ENCODE peak calls at places on chromosomes 4 and X, in five cellular contexts. Z is H9, D is IMR-90, T is mesenchymal stem cell, E is H1. H is an unnamed sample. For H3K4me1, the result is how much of the 10 kb centered on the place peaks cover.

GRCh38 chrX:123088331-123088730 is 95.7 kb upstream of the GRIA3 start:
- DNase-seq in Z (no peak), D (no peak), T (no peak), E (no peak), H (no peak)

GRCh38 chrX:81120936-81121351 is 80.8 kb downstream of the HMGN5 start:
- DNase-seq in Z (peak), D (peak), T (peak), E (peak), H (no peak)

GRCh38 chrX:43333543-43333942 is 322.6 kb upstream of the MAOA start:
- DNase-seq in Z (no peak), D (no peak), T (no peak), E (no peak), H (no peak)

GRCh38 chr4:184942447-184943425 is 75.6 kb upstream of the HELT start:
- DNase-seq in Z (no peak), D (no peak), T (no peak), E (peak), H (no peak)

GRCh38 chrX:119502727-119503483 is 34.7 kb downstream of the SLC25A5 start:
- DNase-seq in Z (peak), D (peak), T (peak), E (no peak), H (no peak)

GRCh38 chr4:86664959-86665358 is 70.8 kb downstream of the PTPN13 start:
- DNase-seq in Z (no peak), D (peak), T (peak), E (no peak), H (no peak)

GRCh38 chr4:173181769-173182374 is 13.3 kb downstream of the GALNT7 start:
- DNase-seq in Z (no peak), D (peak), T (peak), E (no peak), H (no peak)

GRCh38 chr4:141473952-141474351 is 162.4 kb upstream of the IL15 start:
- DNase-seq in Z (no peak), D (peak), T (no peak), E (no peak), H (no peak)

GRCh38 chr4:39320381-39321115 is 45.6 kb downstream of the RFC1 start:
- DNase-seq in Z (no peak), D (peak), T (peak), E (no peak), H (no peak)

GRCh38 chr4:61805979-61806378 is 605.9 kb downstream of the ADGRL3 start:
- DNase-seq in Z (no peak), D (no peak), T (no peak), E (no peak), H (no peak)

GRCh38 chr4:78747328-78747946 is 28.7 kb upstream of the BMP2K start:
- DNase-seq in Z (no peak), D (peak), T (no peak), E (no peak), H (no peak)

GRCh38 chr4:8774071-8774470 is 97.6 kb downstream of the HMX1 start:
- DNase-seq in Z (no peak), D (no peak), T (no peak), E (no peak), H (no peak)

GRCh38 chrX:148661035-148661434 is 160.6 kb downstream of the AFF2 start:
- DNase-seq in Z (no peak), D (no peak), T (no peak), E (no peak), H (no peak)

GRCh38 chrX:9337056-9337455 is 127.8 kb upstream of the TBL1X start:
- DNase-seq in Z (no peak), D (peak), T (peak), E (no peak), H (no peak)

GRCh38 chr4:138405439-138405838 is 163.3 kb upstream of the SLC7A11 start:
- DNase-seq in Z (no peak), D (peak), T (peak), E (no peak), H (no peak)

GRCh38 chrX:56733459-56734046 is 4.5 kb downstream of the NBDY start:
- DNase-seq in Z (no peak), D (peak), T (peak), E (peak), H (peak)

GRCh38 chr4:78560296-78560963 is 8.9 kb downstream of the ANXA3 start:
- DNase-seq in Z (no peak), D (peak), T (peak), E (no peak), H (peak)

GRCh38 chr4:22410645-22411247 is 105.1 kb downstream of the ADGRA3 start:
- DNase-seq in Z (no peak), D (peak), T (peak), E (no peak), H (no peak)
- H3K4me1 ChIP-seq in Z (under half), D (under half), T (under half), E (under half), H (under half)

DNA sequence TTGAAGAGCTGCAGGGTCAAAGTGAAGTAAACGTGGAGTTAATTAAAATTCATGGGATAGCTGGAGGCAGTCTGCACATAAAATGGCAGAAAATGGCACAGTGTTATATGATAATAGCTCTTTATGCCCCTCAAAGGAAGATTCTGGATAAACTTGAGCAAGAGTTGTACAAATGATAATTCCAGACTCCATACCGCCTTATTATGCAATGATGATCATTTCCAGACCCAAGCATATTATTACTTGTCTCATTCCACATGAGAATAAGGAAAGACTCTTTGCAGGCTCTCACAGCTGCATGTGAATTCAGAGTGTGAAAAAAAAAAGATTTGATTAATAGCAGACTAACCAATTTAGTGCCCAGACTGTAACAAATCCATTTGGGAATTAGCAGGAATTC is 105.4 kb downstream of the STK32B start:
- DNase-seq in Z (no peak), D (no peak), T (no peak), E (no peak), H (no peak)
- H3K18ac ChIP-seq in Z (no peak), D (no peak), T (no peak), E (no peak), H (no peak)

DNA sequence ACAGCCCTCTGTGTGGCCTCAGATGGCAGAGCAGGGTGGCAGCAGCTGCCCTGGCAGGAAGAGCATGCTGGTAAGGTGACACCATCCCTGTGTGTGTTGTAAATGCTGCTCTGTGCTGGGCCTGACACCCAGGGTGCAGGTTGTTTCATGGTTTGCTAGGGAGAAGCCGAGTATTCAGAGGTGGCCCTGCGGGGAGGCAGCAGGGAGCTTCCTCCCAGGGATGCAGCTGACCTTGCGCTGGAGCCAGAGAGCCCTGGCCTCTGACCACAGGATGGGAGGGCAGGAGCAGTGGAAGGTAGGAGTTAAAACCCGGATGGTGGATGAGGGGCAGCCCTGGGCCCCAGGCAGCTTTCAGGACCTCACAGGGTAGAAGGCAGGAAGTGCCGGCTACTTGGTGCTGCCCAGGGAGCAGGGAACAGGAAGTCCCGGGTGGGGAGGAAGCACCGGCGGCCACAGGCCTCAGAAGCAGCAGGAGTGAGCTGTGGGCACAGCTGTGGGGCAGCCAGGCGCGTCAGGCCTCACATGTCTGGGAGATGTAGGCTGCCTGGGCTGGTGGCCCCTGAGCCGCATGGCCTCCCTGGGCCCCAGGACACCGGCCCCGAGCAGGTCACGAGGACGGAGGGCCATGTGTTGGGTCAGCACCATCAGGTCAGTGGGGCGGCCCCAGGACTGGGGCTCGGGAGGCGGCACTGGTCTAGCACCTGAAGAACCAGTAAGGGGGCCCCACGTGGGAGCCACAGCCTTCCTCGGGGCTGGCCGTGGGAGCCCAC is 19.1 kb downstream of the SH3BP2 start:
- DNase-seq in Z (peak), D (peak), T (peak), E (no peak), H (peak)
- H3K14ac ChIP-seq in Z (peak), D (peak), T (no peak), E (no peak), H (peak)

DNA sequence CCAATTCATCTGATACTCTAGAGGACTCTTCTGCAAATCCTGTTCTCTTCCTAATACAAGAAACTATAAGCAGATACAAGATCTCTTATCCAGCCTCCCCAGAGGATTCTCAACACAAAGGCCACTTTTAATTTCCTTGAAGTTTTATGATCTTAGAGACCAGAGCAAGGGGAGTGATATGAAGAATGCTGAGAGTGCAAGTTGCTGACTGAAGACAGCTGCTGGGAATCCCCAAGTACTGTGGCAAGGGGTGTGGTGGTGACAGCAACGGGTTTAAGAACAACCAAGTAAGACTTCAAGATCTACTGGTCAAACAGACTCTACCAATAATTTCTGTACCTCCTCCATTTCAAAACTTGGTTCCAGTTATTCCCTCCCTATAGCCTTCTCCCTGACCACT is 7.0 kb downstream of the AMMECR1 start:
- DNase-seq in Z (no peak), D (no peak), T (peak), E (no peak), H (no peak)
- H3K4me1 ChIP-seq in Z (under half), D (under half), T (under half), E (under half), H (under half)

GRCh38 chrX:110322603-110323002 is 4.7 kb upstream of the AMMECR1 start:
- DNase-seq in Z (no peak), D (peak), T (peak), E (no peak), H (no peak)
- H3K18ac ChIP-seq in Z (no peak), D (no peak), T (no peak), E (no peak), H (no peak)

GRCh38 chr4:7687796-7688195 is 251.9 kb downstream of the AFAP1 start:
- DNase-seq in Z (no peak), D (no peak), T (no peak), E (no peak), H (no peak)

GRCh38 chr4:7683126-7683703 is 248.5 kb upstream of the PSAPL1 start:
- DNase-seq in Z (no peak), D (no peak), T (no peak), E (no peak), H (no peak)

GRCh38 chr4:7684294-7684693 is 249.6 kb upstream of the PSAPL1 start:
- DNase-seq in Z (no peak), D (no peak), T (no peak), E (no peak), H (no peak)

GRCh38 chr4:7687006-7687405 is 252.3 kb upstream of the PSAPL1 start:
- DNase-seq in Z (no peak), D (no peak), T (no peak), E (no peak), H (no peak)

DNA sequence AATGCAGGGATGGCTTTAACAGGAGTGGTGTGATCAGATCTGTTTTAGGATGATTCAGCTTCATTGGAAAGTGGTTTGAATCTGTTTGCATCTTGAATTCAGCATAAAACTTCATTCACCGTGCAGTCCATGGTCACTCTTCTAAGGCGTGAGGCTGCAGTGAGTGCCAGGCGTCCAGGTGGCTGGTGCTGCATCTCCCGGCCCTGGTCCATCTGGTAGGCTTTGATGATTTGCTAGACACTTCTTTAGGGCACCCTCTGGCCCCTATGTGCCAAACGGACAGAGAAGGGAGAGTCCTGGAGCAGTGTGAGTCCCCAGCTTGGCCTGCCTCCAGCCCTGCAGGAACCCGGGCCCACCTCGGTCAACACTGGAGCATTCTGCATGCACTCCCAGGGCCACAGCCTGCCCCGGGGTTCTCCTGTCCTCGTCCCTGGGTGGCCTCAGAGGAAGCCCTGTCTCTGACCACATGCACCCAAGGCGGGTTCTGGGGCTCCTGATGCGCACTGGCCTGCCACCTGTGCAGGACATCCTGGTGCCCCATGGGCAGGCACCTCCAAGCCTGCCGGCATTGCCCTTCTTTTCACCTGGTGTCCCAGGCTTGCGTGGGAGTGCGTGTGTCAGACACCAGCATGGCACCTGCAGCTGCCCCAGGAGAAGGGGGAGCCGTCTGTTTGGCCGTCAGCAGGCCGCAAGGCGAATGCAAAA is 251.6 kb upstream of the PSAPL1 start:
- DNase-seq in Z (no peak), D (no peak), T (no peak), E (no peak), H (no peak)
- H3K14ac ChIP-seq in Z (no peak), D (no peak), T (no peak), E (no peak), H (no peak)

GRCh38 chr4:151198748-151199147 is 78.2 kb upstream of the PRSS48 start:
- DNase-seq in Z (no peak), D (peak), T (peak), E (no peak), H (peak)

GRCh38 chr4:151195801-151196200 is 81.2 kb upstream of the PRSS48 start:
- DNase-seq in Z (no peak), D (peak), T (peak), E (no peak), H (peak)

GRCh38 chr4:151193414-151193813 is 83.5 kb upstream of the PRSS48 start:
- DNase-seq in Z (no peak), D (no peak), T (no peak), E (no peak), H (no peak)

GRCh38 chr4:151199496-151200190 is 77.3 kb upstream of the PRSS48 start:
- DNase-seq in Z (no peak), D (no peak), T (no peak), E (no peak), H (peak)

DNA sequence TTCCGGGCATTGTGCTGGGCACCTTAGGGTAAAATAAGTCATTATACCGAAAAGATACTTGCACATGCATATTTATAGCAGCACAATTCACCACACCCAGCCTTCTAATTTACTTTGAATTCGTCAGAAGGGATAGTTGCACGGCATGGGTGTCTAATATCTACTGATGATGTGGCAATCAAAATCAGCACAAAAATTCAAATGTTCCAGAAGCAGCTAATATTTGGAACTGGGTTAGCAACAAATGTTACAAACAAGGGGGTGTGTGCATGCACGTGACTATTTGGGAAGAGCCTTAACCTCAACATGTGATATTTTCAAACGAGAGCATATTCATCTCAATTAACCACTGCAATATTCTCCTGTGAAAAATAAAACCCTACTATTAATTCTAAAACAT is 79.7 kb upstream of the PRSS48 start:
- DNase-seq in Z (no peak), D (no peak), T (no peak), E (no peak), H (no peak)
- H3K4me1 ChIP-seq in Z (under half), D (under half), T (under half), E (under half), H (under half)

GRCh38 chrX:153642313-153642654 is 4.7 kb upstream of the DUSP9 start:
- DNase-seq in Z (peak), D (no peak), T (no peak), E (peak), H (no peak)

GRCh38 chrX:153642655-153643430 is 4.2 kb upstream of the DUSP9 start:
- DNase-seq in Z (peak), D (no peak), T (no peak), E (no peak), H (no peak)

GRCh38 chrX:153640045-153640686 is 6.8 kb upstream of the DUSP9 start:
- DNase-seq in Z (no peak), D (no peak), T (no peak), E (no peak), H (no peak)

GRCh38 chrX:153640736-153641574 is 6.0 kb upstream of the DUSP9 start:
- DNase-seq in Z (peak), D (no peak), T (no peak), E (no peak), H (peak)

DNA sequence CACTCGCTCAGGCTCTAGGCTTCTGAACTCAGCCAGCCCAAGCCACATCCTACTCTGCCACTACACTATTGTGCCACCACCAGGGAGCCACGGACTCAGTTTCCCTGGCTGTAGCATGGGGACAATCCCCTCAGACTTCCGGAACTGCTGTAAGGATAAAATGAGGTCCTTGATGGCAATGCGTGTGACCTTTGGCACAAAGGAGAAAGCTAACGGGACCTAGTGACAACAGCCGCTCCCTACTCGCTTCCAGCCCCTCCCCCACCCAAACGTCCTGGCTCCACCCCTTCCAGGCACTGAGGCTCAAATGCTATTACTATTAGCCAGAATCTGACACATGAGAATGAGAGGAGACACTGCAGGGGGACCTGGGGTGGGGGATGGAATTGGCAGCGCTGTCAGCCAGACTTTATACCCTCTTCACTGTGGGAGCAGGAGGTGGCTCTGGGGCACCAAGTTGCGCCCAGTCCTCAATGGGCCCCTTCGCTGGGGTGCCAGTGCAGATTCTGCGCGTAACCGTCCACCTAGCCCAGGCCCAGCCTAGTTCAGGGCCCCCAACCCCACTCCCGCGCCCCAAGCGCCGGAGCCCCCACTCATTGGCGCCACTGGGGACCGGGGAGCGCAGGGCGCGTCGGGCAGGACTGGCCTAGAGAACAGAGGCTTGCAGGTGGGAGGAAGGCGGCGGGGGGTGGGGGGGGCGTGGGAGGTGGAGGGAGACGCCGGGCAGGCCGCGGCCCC is 5.3 kb upstream of the DUSP9 start:
- DNase-seq in Z (peak), D (no peak), T (no peak), E (no peak), H (no peak)
- H3K18ac ChIP-seq in Z (no peak), D (no peak), T (no peak), E (no peak), H (no peak)